ENCODE peak calls at places on chromosomes 4 and X, in four cellular contexts. K is K562, R is HepG2, E is HCT116. Y is an unnamed sample.
A peak's percentile ranks its signal among the peaks of the same experiment; 100 is the strongest.

GRCh38 chrX:40531056-40531826 is 49.5 kb upstream of the ATP6AP2 start:
- DNase-seq in K (no peak), R (no peak), E (no peak), Y (no peak)

GRCh38 chr4:120977435-120977997 is 55.0 kb upstream of the PRDM5 start:
- DNase-seq in K (no peak), R (peak; percentile 10), E (peak; percentile 61), Y (peak; percentile 12)

GRCh38 chrX:121356139-121356849 is 308.9 kb downstream of the GLUD2 start:
- DNase-seq in K (no peak), R (no peak), E (no peak), Y (no peak)

GRCh38 chrX:103498786-103499185 is 20.5 kb downstream of the RAB40A start:
- DNase-seq in K (no peak), R (no peak), E (no peak), Y (no peak)

GRCh38 chrX:150887906-150888465 is 10.5 kb downstream of the CD99L2 start:
- DNase-seq in K (no peak), R (no peak), E (no peak), Y (no peak)

GRCh38 chr4:13492752-13493151 is 8.6 kb upstream of the RAB28 start:
- DNase-seq in K (no peak), R (no peak), E (no peak), Y (no peak)

GRCh38 chrX:123215397-123216089 is 31.5 kb downstream of the GRIA3 start:
- DNase-seq in K (no peak), R (no peak), E (no peak), Y (no peak)

GRCh38 chr4:42359686-42360085 is 37.6 kb upstream of the SHISA3 start:
- DNase-seq in K (no peak), R (no peak), E (no peak), Y (no peak)

GRCh38 chrX:67614414-67614813 is 70.6 kb downstream of the AR start:
- DNase-seq in K (no peak), R (no peak), E (no peak), Y (no peak)

GRCh38 chr4:3062466-3062865 is 11.9 kb downstream of the HTT-AS start:
- DNase-seq in K (no peak), R (no peak), E (no peak), Y (no peak)

GRCh38 chr4:23931489-23931830 is 41.6 kb upstream of the PPARGC1A start:
- DNase-seq in K (no peak), R (no peak), E (no peak), Y (no peak)

GRCh38 chr4:7526491-7526890 is 91.8 kb upstream of the PSAPL1 start:
- DNase-seq in K (no peak), R (no peak), E (no peak), Y (no peak)

GRCh38 chrX:153969904-153970397 is 1.7 kb downstream of the HCFC1 start:
- DNase-seq in K (no peak), R (no peak), E (no peak), Y (no peak)

GRCh38 chrX:72137846-72138455 is 6.2 kb upstream of the RTL5 start:
- DNase-seq in K (no peak), R (no peak), E (no peak), Y (no peak)

GRCh38 chr4:80073362-80074008 is 456 bp upstream of the ANTXR2 start:
- DNase-seq in K (no peak), R (no peak), E (no peak), Y (no peak)

GRCh38 chr4:8276358-8277240 is 7.0 kb downstream of the HTRA3 start:
- DNase-seq in K (no peak), R (no peak), E (no peak), Y (no peak)

GRCh38 chrX:154457491-154458115 is 478 bp upstream of the PLXNA3 start:
- DNase-seq in K (peak; percentile 86), R (no peak), E (no peak), Y (no peak)

GRCh38 chrX:22397566-22397965 is 124.9 kb downstream of the CBLL2 start:
- DNase-seq in K (no peak), R (no peak), E (no peak), Y (no peak)

GRCh38 chr4:20042769-20043168 is 208.9 kb upstream of the SLIT2 start:
- DNase-seq in K (no peak), R (no peak), E (no peak), Y (no peak)

GRCh38 chrX:63747331-63747730 is 37.7 kb downstream of the ARHGEF9 start:
- DNase-seq in K (no peak), R (no peak), E (no peak), Y (no peak)

GRCh38 chr4:108110450-108110849 is 58.3 kb downstream of the LEF1 start:
- DNase-seq in K (no peak), R (no peak), E (no peak), Y (no peak)

GRCh38 chr4:99438578-99438875 is 3.4 kb upstream of the ADH7 start:
- DNase-seq in K (no peak), R (no peak), E (no peak), Y (no peak)

GRCh38 chr4:168871686-168872085 is 138.4 kb downstream of the CBR4 start:
- DNase-seq in K (no peak), R (no peak), E (no peak), Y (no peak)

GRCh38 chr4:56040842-56041241 is 92.1 kb downstream of the CEP135 start:
- DNase-seq in K (no peak), R (no peak), E (no peak), Y (no peak)

GRCh38 chrX:49291615-49292337 is 11.7 kb upstream of the GAGE10 start:
- DNase-seq in K (peak; percentile 58), R (peak; percentile 12), E (peak; percentile 51), Y (peak; percentile 28)

GRCh38 chr4:108560624-108561023 is 59.8 kb upstream of the RPL34 start:
- DNase-seq in K (no peak), R (no peak), E (no peak), Y (no peak)

GRCh38 chr4:2924765-2925301 is 38.4 kb downstream of the NOP14 start:
- DNase-seq in K (no peak), R (no peak), E (no peak), Y (no peak)

GRCh38 chr4:121707344-121707743 is 10.6 kb upstream of the ANXA5 start:
- DNase-seq in K (no peak), R (no peak), E (no peak), Y (no peak)

GRCh38 chrX:112761239-112762207 is 79.1 kb downstream of the AMOT start:
- DNase-seq in K (no peak), R (no peak), E (no peak), Y (no peak)

GRCh38 chr4:60002603-60003325 is 1197.4 kb upstream of the ADGRL3 start:
- DNase-seq in K (no peak), R (no peak), E (no peak), Y (no peak)

GRCh38 chr4:19580090-19580489 is 671.6 kb upstream of the SLIT2 start:
- DNase-seq in K (no peak), R (no peak), E (no peak), Y (no peak)

GRCh38 chrX:15820106-15821073 is 30.1 kb downstream of the ZRSR2 start:
- DNase-seq in K (no peak), R (no peak), E (no peak), Y (no peak)

GRCh38 chrX:43106009-43106408 is 328.0 kb upstream of the PPP1R2C start:
- DNase-seq in K (no peak), R (no peak), E (no peak), Y (no peak)

GRCh38 chrX:110847334-110847733 is 51.7 kb upstream of the CHRDL1 start:
- DNase-seq in K (peak; percentile 45), R (peak; percentile 32), E (peak; percentile 37), Y (peak; percentile 28)

GRCh38 chrX:33415454-33415853 is 204.1 kb upstream of the DMD start:
- DNase-seq in K (no peak), R (no peak), E (no peak), Y (no peak)

GRCh38 chr4:21692211-21692610 is 256.4 kb downstream of the KCNIP4 start:
- DNase-seq in K (no peak), R (no peak), E (no peak), Y (no peak)

GRCh38 chr4:21688596-21689265 is 259.8 kb downstream of the KCNIP4 start:
- DNase-seq in K (no peak), R (no peak), E (no peak), Y (no peak)
- TF ChIP-seq TCF7L2 in K (no peak), R (no peak), E (no peak), Y (no peak)

DNA sequence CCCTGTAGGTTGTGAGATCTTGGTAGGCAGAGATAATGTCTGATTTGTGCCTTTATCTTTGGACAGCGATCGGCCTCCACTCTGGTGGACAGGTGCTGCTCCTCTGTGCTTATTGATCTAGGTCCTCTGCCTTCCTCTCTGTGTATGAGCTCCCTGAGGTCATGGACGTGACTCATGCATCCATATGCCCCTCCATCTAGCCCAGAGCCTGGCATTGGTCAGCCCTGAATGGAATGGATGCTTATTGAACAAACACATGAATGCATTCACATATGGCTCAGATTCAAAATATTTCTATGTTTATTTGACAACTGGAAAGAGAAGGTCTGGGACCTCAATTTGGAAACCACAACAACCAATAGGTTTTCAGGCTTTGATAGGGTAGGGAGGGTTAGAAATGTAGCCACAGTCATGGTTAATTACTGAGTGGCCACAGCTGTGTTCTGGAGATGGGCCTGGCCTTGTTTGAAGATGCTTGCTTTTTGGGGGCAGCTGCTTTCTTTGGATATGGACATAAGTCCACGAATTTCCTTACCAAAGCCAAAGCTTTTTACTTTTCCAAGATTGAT is 76.2 kb downstream of the SEL1L3 start:
- DNase-seq in K (no peak), R (no peak), E (no peak), Y (no peak)
- H3K36me3 ChIP-seq in K (peaks cover 11% of the 10 kb centered on the region), R (no peaks in the 10 kb centered on the region), E (peaks cover 6% of the 10 kb centered on the region), Y (no peaks in the 10 kb centered on the region)

GRCh38 chrX:148806145-148806868 is 305.9 kb downstream of the AFF2 start:
- DNase-seq in K (no peak), R (no peak), E (no peak), Y (no peak)
- TF ChIP-seq TCF7L2 in K (no peak), R (no peak), E (no peak), Y (no peak)

GRCh38 chrX:96835660-96836289 is 47.9 kb upstream of the RPA4 start:
- DNase-seq in K (no peak), R (no peak), E (no peak), Y (no peak)
- H3K36me3 ChIP-seq in K (no peaks in the 10 kb centered on the region), R (no peaks in the 10 kb centered on the region), E (no peaks in the 10 kb centered on the region), Y (no peaks in the 10 kb centered on the region)

DNA sequence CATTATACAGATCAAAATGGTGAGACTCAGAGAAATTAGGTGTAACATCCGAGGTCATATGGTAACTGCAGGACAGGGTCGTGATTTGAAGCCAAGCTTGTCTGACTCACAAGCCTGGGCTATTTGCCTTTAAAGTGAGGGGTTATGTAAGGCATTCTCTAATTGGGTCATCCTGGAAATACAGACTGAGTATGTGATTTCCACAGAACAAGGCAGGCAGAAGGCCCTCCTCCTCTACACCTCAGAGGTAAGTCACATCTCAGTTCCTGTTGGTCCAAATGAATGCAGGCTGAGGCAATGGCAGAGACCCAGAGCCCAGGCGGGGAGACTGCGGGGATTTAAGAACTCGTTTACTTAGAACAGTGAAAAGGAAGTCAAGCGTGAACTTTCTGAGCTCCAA is 153.4 kb downstream of the LDB2 start:
- DNase-seq in K (no peak), R (no peak), E (no peak), Y (no peak)
- TF ChIP-seq TCF7L2 in K (no peak), R (no peak), E (no peak), Y (no peak)

GRCh38 chr4:48491514-48492176 is 1.6 kb downstream of the ZAR1 start:
- DNase-seq in K (no peak), R (no peak), E (no peak), Y (no peak)
- H3K36me3 ChIP-seq in K (peaks cover 83% of the 10 kb centered on the region), R (no peaks in the 10 kb centered on the region), E (no peaks in the 10 kb centered on the region), Y (no peaks in the 10 kb centered on the region)